ENCODE peak calls at places on chromosomes 5 and 9, in five cellular contexts. One of them, this sample, is unnamed.

GRCh38 chr5:6623941-6624340 is 8.9 kb downstream of the NSUN2 start:
- DNase-seq in stomach: no peak
- DNase-seq in Peyer's patch: no peak
- DNase-seq in K562: no peak
- DNase-seq in spleen: no peak
- DNase-seq in this sample: no peak

GRCh38 chr5:67154518-67155206 is 41.9 kb downstream of the CD180 start:
- DNase-seq in stomach: no peak
- DNase-seq in Peyer's patch: no peak
- DNase-seq in K562: no peak
- DNase-seq in spleen: no peak
- DNase-seq in this sample: no peak

GRCh38 chr9:27086818-27087680 is 22.0 kb upstream of the TEK start:
- DNase-seq in stomach: no peak
- DNase-seq in Peyer's patch: no peak
- DNase-seq in K562: no peak
- DNase-seq in spleen: no peak
- DNase-seq in this sample: no peak

GRCh38 chr9:100580255-100580654 is 2.4 kb downstream of the CAVIN4 start:
- DNase-seq in stomach: no peak
- DNase-seq in Peyer's patch: no peak
- DNase-seq in K562: no peak
- DNase-seq in spleen: no peak
- DNase-seq in this sample: no peak

GRCh38 chr9:82234160-82234943 is 245.8 kb downstream of the SPATA31D1 start:
- DNase-seq in stomach: no peak
- DNase-seq in Peyer's patch: no peak
- DNase-seq in K562: no peak
- DNase-seq in spleen: no peak
- DNase-seq in this sample: no peak

GRCh38 chr9:111597852-111598729 is 1.4 kb downstream of the PTGR1 start:
- DNase-seq in stomach: peak; percentile 69
- DNase-seq in Peyer's patch: peak; percentile 21
- DNase-seq in K562: peak; percentile 32
- DNase-seq in spleen: peak; percentile 84
- DNase-seq in this sample: peak; percentile 79

GRCh38 chr5:52582313-52582712 is 205.4 kb upstream of the ITGA1 start:
- DNase-seq in stomach: no peak
- DNase-seq in Peyer's patch: no peak
- DNase-seq in K562: no peak
- DNase-seq in spleen: no peak
- DNase-seq in this sample: no peak

GRCh38 chr5:141003791-141004601 is 37.7 kb downstream of the PCDHAC2 start:
- DNase-seq in stomach: peak; percentile 42
- DNase-seq in Peyer's patch: no peak
- DNase-seq in K562: no peak
- DNase-seq in spleen: no peak
- DNase-seq in this sample: no peak

GRCh38 chr5:131747180-131748105 is 49.4 kb downstream of the FNIP1 start:
- DNase-seq in stomach: no peak
- DNase-seq in Peyer's patch: no peak
- DNase-seq in K562: peak; percentile 68
- DNase-seq in spleen: no peak
- DNase-seq in this sample: peak; percentile 85

GRCh38 chr9:101737705-101738565 is 512 bp downstream of the GRIN3A start:
- DNase-seq in stomach: no peak
- DNase-seq in Peyer's patch: no peak
- DNase-seq in K562: no peak
- DNase-seq in spleen: peak; percentile 73
- DNase-seq in this sample: no peak

GRCh38 chr9:95506438-95506691 is 10.4 kb downstream of the PTCH1 start:
- DNase-seq in stomach: no peak
- DNase-seq in Peyer's patch: no peak
- DNase-seq in K562: no peak
- DNase-seq in spleen: no peak
- DNase-seq in this sample: peak; percentile 36

GRCh38 chr5:151570058-151570457 is 21.1 kb downstream of the FAT2 start:
- DNase-seq in stomach: no peak
- DNase-seq in Peyer's patch: no peak
- DNase-seq in K562: no peak
- DNase-seq in spleen: no peak
- DNase-seq in this sample: no peak
- TF ChIP-seq POLR2A in stomach: no peak
- TF ChIP-seq POLR2A in Peyer's patch: no peak
- TF ChIP-seq POLR2A in K562: no peak
- TF ChIP-seq POLR2A in spleen: no peak
- TF ChIP-seq POLR2A in this sample: no peak

GRCh38 chr9:98081477-98082219 is 25.1 kb downstream of the NANS start:
- DNase-seq in stomach: peak; percentile 54
- DNase-seq in Peyer's patch: no peak
- DNase-seq in K562: no peak
- DNase-seq in spleen: peak; percentile 67
- DNase-seq in this sample: peak; percentile 35

GRCh38 chr9:98084396-98084795 is 27.9 kb downstream of the NANS start:
- DNase-seq in stomach: no peak
- DNase-seq in Peyer's patch: no peak
- DNase-seq in K562: no peak
- DNase-seq in spleen: no peak
- DNase-seq in this sample: no peak

GRCh38 chr9:98085058-98085457 is 28.5 kb downstream of the NANS start:
- DNase-seq in stomach: no peak
- DNase-seq in Peyer's patch: no peak
- DNase-seq in K562: no peak
- DNase-seq in spleen: peak; percentile 56
- DNase-seq in this sample: no peak

GRCh38 chr9:98083059-98083458 is 26.5 kb downstream of the NANS start:
- DNase-seq in stomach: no peak
- DNase-seq in Peyer's patch: no peak
- DNase-seq in K562: no peak
- DNase-seq in spleen: no peak
- DNase-seq in this sample: peak; percentile 38

GRCh38 chr9:98083566-98084135 is 27.1 kb downstream of the NANS start:
- DNase-seq in stomach: no peak
- DNase-seq in Peyer's patch: no peak
- DNase-seq in K562: no peak
- DNase-seq in spleen: no peak
- DNase-seq in this sample: peak; percentile 82
- TF ChIP-seq POLR2A in stomach: no peak
- TF ChIP-seq POLR2A in Peyer's patch: no peak
- TF ChIP-seq POLR2A in K562: no peak
- TF ChIP-seq POLR2A in spleen: no peak
- TF ChIP-seq POLR2A in this sample: no peak

DNA sequence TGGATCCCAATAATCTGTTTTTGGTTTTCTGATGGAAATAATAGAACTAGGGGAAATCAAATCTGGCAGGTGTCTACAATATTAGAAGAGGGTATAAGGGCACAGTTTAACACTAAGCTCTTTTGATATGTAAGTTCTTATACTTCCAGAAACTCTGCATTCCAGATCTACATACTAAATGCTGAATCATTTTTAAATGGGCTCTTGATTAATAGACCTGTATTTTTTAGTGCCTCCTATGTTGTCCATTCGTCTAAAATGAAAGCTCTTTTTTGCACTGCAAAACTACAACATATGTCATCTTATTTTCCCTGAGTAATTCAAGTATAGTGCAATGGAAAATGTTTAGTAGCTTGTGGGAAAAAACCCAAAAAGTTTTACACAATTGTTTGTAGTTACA is 44.2 kb downstream of the NR6A1 start:
- DNase-seq in stomach: no peak
- DNase-seq in Peyer's patch: no peak
- DNase-seq in K562: no peak
- DNase-seq in spleen: no peak
- DNase-seq in this sample: no peak
- TF ChIP-seq POLR2A in stomach: no peak
- TF ChIP-seq POLR2A in Peyer's patch: no peak
- TF ChIP-seq POLR2A in K562: no peak
- TF ChIP-seq POLR2A in spleen: no peak
- TF ChIP-seq POLR2A in this sample: no peak

GRCh38 chr5:88821161-88821560 is 61.8 kb downstream of the MEF2C start:
- DNase-seq in stomach: no peak
- DNase-seq in Peyer's patch: no peak
- DNase-seq in K562: no peak
- DNase-seq in spleen: no peak
- DNase-seq in this sample: no peak

GRCh38 chr5:88819332-88819999 is 63.5 kb downstream of the MEF2C start:
- DNase-seq in stomach: no peak
- DNase-seq in Peyer's patch: no peak
- DNase-seq in K562: no peak
- DNase-seq in spleen: no peak
- DNase-seq in this sample: no peak

GRCh38 chr5:88815048-88815789 is 67.8 kb downstream of the MEF2C start:
- DNase-seq in stomach: no peak
- DNase-seq in Peyer's patch: no peak
- DNase-seq in K562: no peak
- DNase-seq in spleen: no peak
- DNase-seq in this sample: no peak

GRCh38 chr5:88820581-88820980 is 62.4 kb downstream of the MEF2C start:
- DNase-seq in stomach: no peak
- DNase-seq in Peyer's patch: no peak
- DNase-seq in K562: no peak
- DNase-seq in spleen: no peak
- DNase-seq in this sample: no peak

DNA sequence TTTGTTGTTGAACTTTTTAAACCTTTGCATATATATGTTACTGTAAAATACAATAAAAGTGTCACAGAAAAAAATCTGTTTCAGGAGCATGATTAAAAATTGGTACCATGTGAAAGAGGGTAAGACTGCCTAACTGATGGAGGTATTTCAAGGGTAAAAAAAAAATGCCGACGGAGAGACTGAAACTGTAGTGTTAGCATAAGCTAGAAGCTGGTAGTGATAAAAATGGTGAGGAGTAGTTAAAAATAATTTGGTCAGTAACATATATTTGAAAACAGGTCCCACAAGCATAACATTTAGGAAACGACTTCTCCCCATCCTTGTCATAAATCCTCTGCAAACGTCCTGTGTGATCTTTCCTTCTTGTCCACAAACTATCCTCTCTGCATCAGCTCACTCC is 64.7 kb downstream of the MEF2C start:
- DNase-seq in stomach: no peak
- DNase-seq in Peyer's patch: no peak
- DNase-seq in K562: no peak
- DNase-seq in spleen: no peak
- DNase-seq in this sample: no peak
- TF ChIP-seq POLR2A in stomach: no peak
- TF ChIP-seq POLR2A in Peyer's patch: no peak
- TF ChIP-seq POLR2A in K562: no peak
- TF ChIP-seq POLR2A in spleen: no peak
- TF ChIP-seq POLR2A in this sample: no peak

GRCh38 chr9:83981126-83981871 is 694 bp downstream of the RMI1 start:
- DNase-seq in stomach: peak; percentile 55
- DNase-seq in Peyer's patch: no peak
- DNase-seq in K562: no peak
- DNase-seq in spleen: no peak
- DNase-seq in this sample: peak; percentile 77

GRCh38 chr9:83979812-83980394 is at the start of gene HNRNPK:
- DNase-seq in stomach: peak; percentile 100
- DNase-seq in Peyer's patch: peak; percentile 98
- DNase-seq in K562: peak; percentile 97
- DNase-seq in spleen: peak; percentile 98
- DNase-seq in this sample: peak; percentile 100

GRCh38 chr9:83977196-83977595 is 2.8 kb downstream of the HNRNPK start:
- DNase-seq in stomach: no peak
- DNase-seq in Peyer's patch: no peak
- DNase-seq in K562: no peak
- DNase-seq in spleen: no peak
- DNase-seq in this sample: peak; percentile 27

GRCh38 chr9:83978992-83979811 is 813 bp downstream of the HNRNPK start:
- DNase-seq in stomach: peak; percentile 82
- DNase-seq in Peyer's patch: peak; percentile 90
- DNase-seq in K562: peak; percentile 58
- DNase-seq in spleen: peak; percentile 98
- DNase-seq in this sample: peak; percentile 93

GRCh38 chr9:83980395-83981125 is at the start of gene RMI1:
- DNase-seq in stomach: peak; percentile 99
- DNase-seq in Peyer's patch: peak; percentile 100
- DNase-seq in K562: peak; percentile 80
- DNase-seq in spleen: peak; percentile 99
- DNase-seq in this sample: peak; percentile 99
- TF ChIP-seq POLR2A in stomach: no peak
- TF ChIP-seq POLR2A in Peyer's patch: peak; percentile 97
- TF ChIP-seq POLR2A in K562: peak; percentile 93
- TF ChIP-seq POLR2A in spleen: peak; percentile 94
- TF ChIP-seq POLR2A in this sample: peak; percentile 99

DNA sequence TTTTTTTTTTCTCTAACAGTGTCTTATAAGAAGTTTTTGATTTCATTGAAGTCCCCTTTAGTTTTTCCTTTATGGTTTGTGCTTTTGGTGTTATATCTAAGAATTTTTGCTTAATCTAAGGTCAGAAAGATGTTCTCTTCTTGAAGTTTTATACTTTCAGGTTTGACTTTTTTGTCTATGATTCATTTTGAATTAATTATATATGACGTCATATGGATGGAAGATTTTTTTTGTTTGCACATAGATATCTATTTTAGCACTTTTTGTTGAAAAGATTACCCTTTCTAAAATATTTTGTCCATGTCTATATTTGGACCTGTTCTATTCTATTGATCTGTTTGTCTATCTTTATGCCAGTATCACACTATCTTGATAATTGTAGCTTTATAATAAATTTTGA is 16.3 kb downstream of the UBAP1 start:
- DNase-seq in stomach: no peak
- DNase-seq in Peyer's patch: no peak
- DNase-seq in K562: no peak
- DNase-seq in spleen: no peak
- DNase-seq in this sample: no peak
- TF ChIP-seq POLR2A in stomach: no peak
- TF ChIP-seq POLR2A in Peyer's patch: no peak
- TF ChIP-seq POLR2A in K562: no peak
- TF ChIP-seq POLR2A in spleen: no peak
- TF ChIP-seq POLR2A in this sample: no peak

GRCh38 chr5:145764325-145764724 is 70.8 kb downstream of the PRELID2 start:
- DNase-seq in stomach: no peak
- DNase-seq in Peyer's patch: no peak
- DNase-seq in K562: no peak
- DNase-seq in spleen: no peak
- DNase-seq in this sample: no peak

GRCh38 chr5:145762833-145763232 is 72.3 kb downstream of the PRELID2 start:
- DNase-seq in stomach: no peak
- DNase-seq in Peyer's patch: no peak
- DNase-seq in K562: no peak
- DNase-seq in spleen: no peak
- DNase-seq in this sample: no peak

GRCh38 chr5:145760660-145761059 is 74.5 kb downstream of the PRELID2 start:
- DNase-seq in stomach: no peak
- DNase-seq in Peyer's patch: no peak
- DNase-seq in K562: no peak
- DNase-seq in spleen: no peak
- DNase-seq in this sample: no peak

GRCh38 chr5:145761282-145761681 is 73.9 kb downstream of the PRELID2 start:
- DNase-seq in stomach: no peak
- DNase-seq in Peyer's patch: no peak
- DNase-seq in K562: no peak
- DNase-seq in spleen: no peak
- DNase-seq in this sample: no peak
- TF ChIP-seq POLR2A in stomach: no peak
- TF ChIP-seq POLR2A in Peyer's patch: no peak
- TF ChIP-seq POLR2A in K562: no peak
- TF ChIP-seq POLR2A in spleen: no peak
- TF ChIP-seq POLR2A in this sample: no peak

This sample was measured in erythroblast.